ENCODE peak calls at places on chromosome 18, in four cellular contexts. A, W, O and Z are unnamed samples.

GRCh38 chr18:76395609-76396008 is 99.4 kb downstream of the ZNF516 start:
- DNase-seq in A (no peak), W (no peak), O (no peak), Z (no peak)

GRCh38 chr18:74589021-74589420 is 8.6 kb upstream of the ZNF407 start:
- DNase-seq in A (no peak), W (no peak), O (no peak), Z (no peak)

GRCh38 chr18:33369711-33370449 is 70.6 kb downstream of the CCDC178 start:
- DNase-seq in A (no peak), W (no peak), O (no peak), Z (no peak)

GRCh38 chr18:21557607-21558253 is 42.8 kb downstream of the ESCO1 start:
- DNase-seq in A (no peak), W (no peak), O (no peak), Z (no peak)

GRCh38 chr18:63249781-63250180 is 69.8 kb downstream of the BCL2 start:
- DNase-seq in A (no peak), W (no peak), O (no peak), Z (no peak)

GRCh38 chr18:70335892-70336726 is 47.3 kb downstream of the SOCS6 start:
- DNase-seq in A (no peak), W (no peak), O (peak; percentile 32), Z (no peak)

GRCh38 chr18:65093341-65093740 is 657.5 kb upstream of the CDH7 start:
- DNase-seq in A (no peak), W (no peak), O (no peak), Z (no peak)

GRCh38 chr18:40371673-40372072 is 1583.4 kb upstream of the PIK3C3 start:
- DNase-seq in A (no peak), W (no peak), O (peak; percentile 82), Z (peak; percentile 42)

GRCh38 chr18:67514901-67515540 is 1.5 kb downstream of the DSEL start:
- DNase-seq in A (no peak), W (no peak), O (peak; percentile 44), Z (peak; percentile 38)

GRCh38 chr18:61261870-61262269 is 71.4 kb upstream of the CDH20 start:
- DNase-seq in A (no peak), W (no peak), O (no peak), Z (no peak)

GRCh38 chr18:61545281-61546245 is 212.3 kb downstream of the CDH20 start:
- DNase-seq in A (no peak), W (no peak), O (no peak), Z (no peak)

GRCh38 chr18:7094432-7094831 is 23.2 kb downstream of the LAMA1 start:
- DNase-seq in A (no peak), W (no peak), O (no peak), Z (no peak)

GRCh38 chr18:26655614-26656400 is 107.5 kb upstream of the KCTD1 start:
- DNase-seq in A (no peak), W (no peak), O (peak; percentile 75), Z (peak; percentile 59)

GRCh38 chr18:28236487-28236886 is 59.6 kb upstream of the CDH2 start:
- DNase-seq in A (no peak), W (no peak), O (no peak), Z (no peak)

GRCh38 chr18:8942909-8943545 is 159.5 kb upstream of the NDUFV2 start:
- DNase-seq in A (no peak), W (no peak), O (no peak), Z (no peak)

GRCh38 chr18:11872479-11873136 is 21.4 kb downstream of the CHMP1B start:
- DNase-seq in A (peak; percentile 36), W (peak; percentile 63), O (peak; percentile 40), Z (peak; percentile 74)

GRCh38 chr18:52700757-52701156 is 360.8 kb downstream of the DCC start:
- DNase-seq in A (no peak), W (no peak), O (no peak), Z (no peak)

GRCh38 chr18:63090334-63090733 is 229.2 kb downstream of the BCL2 start:
- DNase-seq in A (no peak), W (no peak), O (no peak), Z (no peak)

GRCh38 chr18:58800582-58800981 is 64.1 kb upstream of the ZNF532 start:
- DNase-seq in A (no peak), W (no peak), O (no peak), Z (no peak)

GRCh38 chr18:51537487-51537886 is 340.0 kb upstream of the MEX3C start:
- DNase-seq in A (no peak), W (no peak), O (peak; percentile 0), Z (peak; percentile 9)

GRCh38 chr18:58158008-58158407 is 114.0 kb downstream of the NEDD4L start:
- DNase-seq in A (no peak), W (no peak), O (no peak), Z (no peak)

GRCh38 chr18:36828157-36828629 is 609 bp downstream of the TPGS2 start:
- DNase-seq in A (peak; percentile 6), W (no peak), O (peak; percentile 78), Z (peak; percentile 6)

GRCh38 chr18:62289047-62289446 is 36.1 kb upstream of the TNFRSF11A start:
- DNase-seq in A (no peak), W (no peak), O (no peak), Z (peak; percentile 75)

GRCh38 chr18:7919565-7919964 is 352.4 kb downstream of the PTPRM start:
- DNase-seq in A (no peak), W (no peak), O (no peak), Z (peak; percentile 51)

GRCh38 chr18:62716679-62717058 is 1.3 kb downstream of the PHLPP1 start:
- DNase-seq in A (no peak), W (peak; percentile 22), O (peak; percentile 56), Z (peak; percentile 39)

DNA sequence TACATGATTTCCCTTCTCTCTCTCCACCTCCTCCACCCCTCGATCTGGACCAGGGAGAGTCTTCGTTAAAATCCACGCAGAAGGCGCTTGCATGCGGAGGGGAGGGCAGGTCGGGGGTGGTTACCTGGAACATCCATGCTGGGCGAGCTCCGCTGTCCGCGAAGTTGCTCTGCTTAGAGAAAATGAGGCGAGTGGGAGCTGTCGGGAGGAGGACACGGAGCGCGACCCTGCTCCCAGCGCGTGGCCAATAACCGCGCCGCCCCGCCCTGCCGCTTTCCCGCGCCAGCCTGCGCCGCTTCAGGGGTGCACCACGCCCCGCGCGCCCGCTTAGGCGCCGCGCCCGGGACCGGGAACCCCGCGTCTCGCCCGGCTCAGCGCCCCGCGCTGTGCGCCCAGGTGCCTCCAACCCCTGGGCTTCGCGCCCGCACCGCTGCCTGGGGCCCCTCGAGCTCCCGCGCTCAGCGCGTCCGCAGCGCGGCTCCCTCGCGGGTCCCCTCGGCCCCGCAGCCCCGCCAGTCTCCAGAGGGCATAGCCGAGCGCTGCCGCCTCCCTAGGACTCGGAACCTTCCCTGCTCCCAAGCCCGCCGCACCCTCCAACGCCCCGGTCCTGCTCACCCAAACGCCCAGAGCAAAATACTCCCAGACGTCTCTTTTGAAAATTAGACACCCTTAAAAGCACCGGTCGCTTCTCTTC is 633 bp downstream of the CBLN2 start:
- DNase-seq in A (no peak), W (no peak), O (peak; percentile 4), Z (no peak)
- H3K27me3 ChIP-seq in A (no peaks in the 10 kb centered on the region), W (no peaks in the 10 kb centered on the region), O (peaks cover 49% of the 10 kb centered on the region), Z (peaks cover 75% of the 10 kb centered on the region)

DNA sequence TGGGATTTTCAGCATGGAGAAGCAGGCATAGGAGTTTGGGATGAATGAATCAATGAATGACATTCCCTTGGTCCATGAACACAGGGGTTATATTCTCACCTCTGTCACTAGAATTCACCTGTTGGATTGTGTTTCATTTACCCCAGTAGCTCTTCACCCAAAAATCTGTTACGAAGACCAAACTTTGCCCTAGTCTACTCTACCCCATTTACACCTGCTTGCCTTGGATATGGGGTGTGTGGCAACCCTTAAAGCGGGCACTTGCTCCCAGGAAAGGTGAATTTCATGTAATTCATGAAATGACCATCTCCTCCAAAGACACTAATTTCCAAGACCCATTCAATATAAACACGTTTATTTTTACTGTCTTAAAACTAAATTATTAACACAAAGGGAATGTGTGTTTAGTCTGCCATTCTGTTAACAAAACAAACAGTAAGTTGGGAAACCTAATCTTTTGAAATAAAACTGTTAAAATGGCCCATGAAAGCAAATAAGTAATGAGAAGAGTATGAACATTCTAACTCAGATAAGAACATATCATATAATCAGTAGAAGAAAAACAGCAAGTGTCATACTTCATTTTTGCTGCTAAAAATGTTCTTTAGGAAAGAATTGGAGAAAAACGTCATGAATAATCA is 268.0 kb downstream of the NAPG start:
- DNase-seq in A (no peak), W (no peak), O (no peak), Z (no peak)
- H3K9ac ChIP-seq in A (no peak overlapping the region), W (no peak overlapping the region), O (no peak overlapping the region), Z (no peak overlapping the region)

GRCh38 chr18:59963229-59963628 is 63.4 kb downstream of the PMAIP1 start:
- DNase-seq in A (no peak), W (no peak), O (no peak), Z (no peak)

GRCh38 chr18:59971871-59972270 is 72.1 kb downstream of the PMAIP1 start:
- DNase-seq in A (no peak), W (no peak), O (no peak), Z (no peak)

GRCh38 chr18:59966913-59967312 is 67.1 kb downstream of the PMAIP1 start:
- DNase-seq in A (no peak), W (no peak), O (no peak), Z (no peak)

GRCh38 chr18:59968583-59968982 is 68.8 kb downstream of the PMAIP1 start:
- DNase-seq in A (no peak), W (no peak), O (no peak), Z (no peak)

GRCh38 chr18:59967878-59968277 is 68.1 kb downstream of the PMAIP1 start:
- DNase-seq in A (no peak), W (no peak), O (no peak), Z (no peak)
- H3K27me3 ChIP-seq in A (no peaks in the 10 kb centered on the region), W (no peaks in the 10 kb centered on the region), O (peaks cover 16% of the 10 kb centered on the region), Z (no peaks in the 10 kb centered on the region)

GRCh38 chr18:47949197-47949596 is 18.7 kb upstream of the SMAD2 start:
- DNase-seq in A (no peak), W (no peak), O (no peak), Z (no peak)

DNA sequence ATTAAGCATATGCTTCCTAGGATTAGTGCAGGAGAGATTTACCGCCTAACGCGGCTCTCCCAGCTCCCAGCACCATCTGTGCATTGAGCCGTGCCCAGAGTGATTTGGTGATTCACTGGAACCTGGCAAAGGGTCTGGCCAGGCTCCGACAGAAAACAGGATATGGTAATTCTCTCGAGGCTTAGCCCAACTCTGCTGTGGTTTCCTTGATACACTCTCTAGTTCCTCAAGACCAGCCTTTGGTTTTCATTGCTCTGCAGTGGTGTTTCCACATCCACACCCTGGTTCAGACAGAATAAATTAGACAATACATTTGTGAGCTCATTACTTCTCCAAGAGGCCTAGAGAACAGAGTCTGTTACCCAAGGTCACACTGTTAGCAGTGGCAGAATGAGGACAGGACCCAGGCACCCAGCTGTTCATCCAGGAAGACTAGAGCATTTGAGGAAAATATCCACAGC is 23.0 kb upstream of the SMAD2 start:
- DNase-seq in A (no peak), W (no peak), O (peak; percentile 82), Z (peak; percentile 11)
- H3K9ac ChIP-seq in A (no peak overlapping the region), W (no peak overlapping the region), O (no peak overlapping the region), Z (no peak overlapping the region)

DNA sequence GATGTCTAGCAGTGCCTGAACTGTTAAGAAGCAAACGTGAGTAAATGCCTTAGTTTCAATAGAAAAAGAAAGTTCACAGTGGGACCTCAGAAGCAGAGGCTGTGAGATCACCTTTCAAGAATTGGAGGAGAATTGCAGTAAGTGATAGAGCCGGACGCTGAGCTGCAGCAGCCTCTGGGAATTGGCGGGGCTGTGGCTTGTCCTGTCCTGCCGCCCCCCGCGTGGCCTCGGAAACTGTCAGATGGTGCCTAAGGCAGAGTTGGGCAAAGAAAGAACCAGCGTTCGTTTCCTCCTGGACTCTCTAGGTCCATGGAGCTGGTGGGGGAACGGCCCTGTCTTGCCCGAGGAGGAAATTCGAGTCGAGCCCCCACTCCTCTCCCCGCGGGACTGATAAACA is 567 bp upstream of the EMILIN2 start:
- DNase-seq in A (no peak), W (no peak), O (peak; percentile 71), Z (no peak)
- H3K27me3 ChIP-seq in A (no peaks in the 10 kb centered on the region), W (peaks cover 29% of the 10 kb centered on the region), O (no peaks in the 10 kb centered on the region), Z (peaks cover 76% of the 10 kb centered on the region)